ENCODE peak calls at places on chromosomes 6 and 20, in six cellular contexts. D is astrocyte, U is IMR-90, G is PC-9, Z is pancreas, N is lung. C is an unnamed sample.

GRCh38 chr6:116624036-116624805 is 7.9 kb downstream of the RSPH4A start:
- DNase-seq in D (no peak), U (no peak), G (peak), Z (no peak), N (no peak), C (no peak)

GRCh38 chr6:142566628-142567396 is 265.0 kb downstream of the ADGRG6 start:
- DNase-seq in D (peak), U (peak), G (peak), Z (peak), N (peak), C (peak)

GRCh38 chr6:33904050-33904827 is 100.4 kb upstream of the MLN start:
- DNase-seq in D (no peak), U (no peak), G (no peak), Z (peak), N (no peak), C (no peak)

GRCh38 chr6:143236151-143236788 is 175.6 kb downstream of the AIG1 start:
- DNase-seq in D (peak), U (peak), G (no peak), Z (no peak), N (no peak), C (no peak)

GRCh38 chr6:53961679-53962370 is 149.4 kb upstream of the MLIP start:
- DNase-seq in D (peak), U (peak), G (no peak), Z (no peak), N (no peak), C (no peak)

GRCh38 chr20:5908981-5909380 is 41.4 kb downstream of the TRMT6 start:
- DNase-seq in D (peak), U (no peak), G (no peak), Z (no peak), N (no peak), C (no peak)

GRCh38 chr6:160973856-160974255 is 17.7 kb upstream of the MAP3K4 start:
- DNase-seq in D (no peak), U (peak), G (no peak), Z (no peak), N (no peak), C (no peak)

GRCh38 chr20:4342631-4343030 is 327.3 kb upstream of the RNF24 start:
- DNase-seq in D (no peak), U (no peak), G (no peak), Z (no peak), N (no peak), C (no peak)

GRCh38 chr6:117976030-117976651 is 69.1 kb downstream of the SLC35F1 start:
- DNase-seq in D (peak), U (peak), G (peak), Z (no peak), N (no peak), C (peak)

GRCh38 chr20:37839432-37839827 is 63.5 kb upstream of the VSTM2L start:
- DNase-seq in D (no peak), U (no peak), G (no peak), Z (no peak), N (no peak), C (no peak)

GRCh38 chr6:132445201-132445951 is 44.1 kb upstream of the MOXD1 start:
- DNase-seq in D (peak), U (peak), G (peak), Z (no peak), N (no peak), C (no peak)

GRCh38 chr6:141956868-141957267 is 175.9 kb upstream of the GJE1 start:
- DNase-seq in D (no peak), U (no peak), G (no peak), Z (no peak), N (no peak), C (no peak)

GRCh38 chr6:136113736-136114173 is 136.4 kb downstream of the MTFR2 start:
- DNase-seq in D (peak), U (peak), G (peak), Z (peak), N (peak), C (peak)

DNA sequence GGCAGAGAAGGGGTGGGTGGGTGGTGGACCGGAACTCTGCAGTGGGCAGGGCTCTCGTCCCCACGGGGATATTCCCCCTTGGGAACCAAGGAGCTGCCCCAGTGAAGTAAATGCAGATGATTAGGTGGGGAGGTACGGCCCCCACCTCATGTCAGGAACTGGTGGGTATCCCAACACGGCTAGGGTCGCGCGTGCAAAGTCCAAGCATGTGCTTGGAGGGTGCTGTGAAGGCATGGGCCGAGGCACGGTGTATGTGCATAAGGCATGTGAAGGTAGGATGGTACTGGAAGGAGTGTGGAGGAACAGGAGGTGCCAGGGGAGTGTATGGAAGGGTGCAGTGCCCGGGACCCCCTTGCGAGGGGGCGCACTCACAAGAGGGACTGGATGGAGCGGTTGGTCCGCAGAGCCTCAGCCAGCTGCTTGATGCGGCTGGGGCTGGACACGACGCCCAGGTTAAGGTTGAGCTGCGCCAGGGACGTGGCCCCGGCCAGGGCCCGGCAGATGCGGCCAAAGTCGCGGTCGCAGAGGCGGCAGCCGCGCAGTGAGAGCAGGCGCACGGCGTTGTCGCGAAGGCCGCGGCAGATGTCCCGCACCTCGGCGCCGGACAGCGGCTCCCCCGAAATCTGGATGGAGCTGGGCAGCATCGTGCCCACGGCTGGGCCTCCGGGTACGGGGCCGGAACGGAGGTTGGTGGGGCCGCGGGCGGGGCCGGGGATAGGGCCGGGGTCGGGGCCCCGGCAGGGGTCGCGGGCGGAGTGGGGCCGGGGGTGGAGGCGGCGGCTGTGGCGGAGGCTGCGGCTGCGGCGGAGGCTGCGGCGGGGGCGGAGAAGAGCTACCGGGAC is 783 bp downstream of the LRRC73 start:
- DNase-seq in D (no peak), U (no peak), G (no peak), Z (no peak), N (no peak), C (no peak)
- TF ChIP-seq CTCF in D (no peak), U (no peak), G (no peak), Z (no peak), N (no peak), C (no peak)

DNA sequence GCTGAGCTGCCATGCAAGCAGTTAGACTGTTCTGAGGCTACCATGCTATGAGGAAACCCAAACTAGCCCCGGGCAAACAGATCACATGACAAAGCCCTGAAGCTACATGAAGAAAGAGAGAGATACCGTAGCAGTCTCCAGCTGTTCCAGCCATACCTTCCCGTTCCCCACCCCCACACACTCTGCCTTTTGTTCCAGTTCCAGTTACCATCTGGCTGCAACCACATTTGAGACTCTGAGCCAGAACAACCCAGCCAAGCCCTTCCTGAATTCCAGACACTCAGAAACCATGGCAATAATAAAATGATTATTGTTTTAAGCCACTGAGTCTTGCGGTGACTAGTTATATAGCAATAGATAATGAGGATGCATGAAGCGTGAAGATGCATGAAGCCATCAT is 28.3 kb downstream of the RIN2 start:
- DNase-seq in D (peak), U (peak), G (peak), Z (no peak), N (peak), C (peak)
- H3K27ac ChIP-seq in D (peak), U (peak), G (no peak), Z (peak), N (peak), C (peak)

GRCh38 chr6:28995093-28995650 is 9.9 kb downstream of the ZNF311 start:
- DNase-seq in D (no peak), U (peak), G (no peak), Z (no peak), N (no peak), C (no peak)

DNA sequence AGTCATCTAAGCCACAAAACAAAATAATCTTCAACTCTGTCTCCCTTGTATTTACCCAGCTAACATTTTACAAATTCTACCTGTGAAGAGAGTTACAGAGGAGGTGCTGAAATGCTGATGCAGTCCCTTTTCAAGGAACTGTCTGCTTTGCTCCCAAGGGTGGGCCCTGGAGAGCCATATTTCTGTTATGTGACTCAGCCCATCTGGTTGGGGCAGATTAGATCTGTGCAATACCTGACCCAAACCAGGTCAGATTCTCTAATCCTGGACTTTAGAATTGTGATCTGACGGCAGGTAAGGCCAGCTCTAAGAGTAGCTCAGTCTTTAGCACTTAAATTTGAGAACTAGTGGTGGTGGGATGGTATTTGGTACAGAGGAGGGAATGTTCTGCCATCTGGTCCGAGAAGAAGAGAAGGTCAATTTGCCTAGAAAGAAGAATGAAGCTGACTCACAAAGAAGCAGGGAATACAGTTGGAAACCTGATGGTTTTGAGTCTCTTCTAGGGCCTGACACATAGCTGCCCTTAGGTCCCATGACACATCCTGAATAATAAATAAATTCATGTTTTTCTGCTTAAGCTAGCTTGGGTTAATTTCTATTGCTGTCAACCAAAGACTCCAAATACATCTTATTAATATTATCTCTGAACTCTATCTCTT is 8.1 kb downstream of the ZNF311 start:
- DNase-seq in D (no peak), U (peak), G (no peak), Z (no peak), N (no peak), C (no peak)
- TF ChIP-seq CTCF in D (no peak), U (no peak), G (no peak), Z (no peak), N (no peak), C (no peak)

GRCh38 chr6:15253107-15254073 is 7.5 kb downstream of the JARID2 start:
- DNase-seq in D (no peak), U (no peak), G (no peak), Z (no peak), N (no peak), C (no peak)
- H3K27ac ChIP-seq in D (no peak), U (no peak), G (no peak), Z (no peak), N (no peak), C (no peak)

GRCh38 chr6:158718431-158719126 is 68.7 kb downstream of the SYTL3 start:
- DNase-seq in D (no peak), U (no peak), G (peak), Z (peak), N (no peak), C (no peak)
- TF ChIP-seq CTCF in D (peak), U (peak), G (peak), Z (peak), N (peak), C (peak)

DNA sequence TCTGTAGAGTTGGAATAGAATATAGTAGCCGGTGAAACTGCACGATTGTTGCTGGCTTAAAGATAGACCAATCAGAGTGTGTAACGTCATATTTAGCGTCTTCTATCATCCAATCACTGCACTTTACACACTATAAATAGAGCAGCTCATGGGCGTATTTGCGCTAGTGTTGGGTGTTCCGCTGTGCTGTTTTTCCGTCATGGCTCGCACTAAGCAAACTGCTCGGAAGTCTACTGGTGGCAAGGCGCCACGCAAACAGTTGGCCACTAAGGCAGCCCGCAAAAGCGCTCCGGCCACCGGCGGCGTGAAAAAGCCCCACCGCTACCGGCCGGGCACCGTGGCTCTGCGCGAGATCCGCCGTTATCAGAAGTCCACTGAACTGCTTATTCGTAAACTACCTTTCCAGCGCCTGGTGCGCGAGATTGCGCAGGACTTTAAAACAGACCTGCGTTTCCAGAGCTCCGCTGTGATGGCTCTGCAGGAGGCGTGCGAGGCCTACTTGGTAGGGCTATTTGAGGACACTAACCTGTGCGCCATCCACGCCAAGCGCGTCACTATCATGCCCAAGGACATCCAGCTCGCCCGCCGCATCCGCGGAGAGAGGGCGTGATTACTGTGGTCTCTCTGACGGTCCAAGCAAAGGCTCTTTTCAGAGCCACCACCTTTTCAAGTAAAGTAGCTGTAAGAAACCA is 57.8 kb downstream of the TRIM38 start:
- DNase-seq in D (peak), U (peak), G (peak), Z (peak), N (peak), C (peak)
- H3K27ac ChIP-seq in D (peak), U (peak), G (peak), Z (peak), N (peak), C (peak)

DNA sequence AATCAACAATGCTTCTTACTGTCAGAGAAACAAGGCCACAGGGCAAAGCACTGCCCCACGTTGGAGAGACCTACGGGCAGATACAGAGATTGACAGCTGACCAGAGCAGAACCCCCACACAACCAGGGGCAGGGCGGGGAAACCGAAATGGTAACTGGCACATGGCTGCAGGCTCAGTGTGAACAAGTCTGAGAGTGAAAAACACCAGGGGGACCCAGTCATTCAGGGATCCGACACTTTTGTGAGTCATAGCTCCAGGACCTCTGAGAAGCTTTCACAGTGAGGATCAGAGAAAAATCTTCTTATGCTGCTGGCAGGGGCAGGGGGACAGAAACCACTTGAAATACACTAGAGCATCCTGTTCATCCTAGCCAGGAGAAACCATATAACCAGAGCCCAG is 254.2 kb downstream of the C6orf118 start:
- DNase-seq in D (peak), U (no peak), G (no peak), Z (no peak), N (no peak), C (no peak)
- TF ChIP-seq CTCF in D (no peak), U (no peak), G (no peak), Z (no peak), N (no peak), C (no peak)

GRCh38 chr20:32534661-32535240 is 50.4 kb downstream of the NOL4L start:
- DNase-seq in D (no peak), U (no peak), G (no peak), Z (no peak), N (no peak), C (no peak)
- H3K27ac ChIP-seq in D (no peak), U (no peak), G (no peak), Z (no peak), N (no peak), C (no peak)